ENCODE peak calls at places on chromosome 2, in five cellular contexts. One of them, this sample, is unnamed.

GRCh38 chr2:80496770-80497169 is 192.2 kb upstream of the LRRTM1 start:
- DNase-seq in GM12892: no peak
- DNase-seq in stomach: no peak
- DNase-seq in transverse colon: no peak
- DNase-seq in heart left ventricle: no peak
- DNase-seq in this sample: no peak

GRCh38 chr2:229084467-229084866 is 186.6 kb downstream of the PID1 start:
- DNase-seq in transverse colon: no peak
- DNase-seq in stomach: no peak
- DNase-seq in heart left ventricle: no peak
- DNase-seq in GM12892: no peak
- DNase-seq in this sample: no peak

GRCh38 chr2:70608373-70608772 is 54.7 kb upstream of the TGFA start:
- DNase-seq in stomach: no peak
- DNase-seq in heart left ventricle: no peak
- DNase-seq in transverse colon: no peak
- DNase-seq in GM12892: no peak
- DNase-seq in this sample: no peak

GRCh38 chr2:23828256-23828980 is 98.5 kb downstream of the ATAD2B start:
- DNase-seq in GM12892: no peak
- DNase-seq in heart left ventricle: no peak
- DNase-seq in transverse colon: no peak
- DNase-seq in stomach: no peak
- DNase-seq in this sample: no peak

GRCh38 chr2:50786345-50786744 is 245.6 kb downstream of the NRXN1 start:
- DNase-seq in GM12892: no peak
- DNase-seq in transverse colon: no peak
- DNase-seq in stomach: no peak
- DNase-seq in heart left ventricle: no peak
- DNase-seq in this sample: no peak

GRCh38 chr2:112482309-112483046 is 522 bp downstream of the TTL start:
- DNase-seq in heart left ventricle: peak; percentile 38
- DNase-seq in GM12892: peak; percentile 50
- DNase-seq in stomach: no peak
- DNase-seq in transverse colon: peak; percentile 30
- DNase-seq in this sample: no peak

GRCh38 chr2:68709421-68709911 is 25.1 kb upstream of the ARHGAP25 start:
- DNase-seq in heart left ventricle: no peak
- DNase-seq in stomach: no peak
- DNase-seq in transverse colon: no peak
- DNase-seq in GM12892: no peak
- DNase-seq in this sample: no peak

GRCh38 chr2:29398384-29399237 is 283.4 kb downstream of the CLIP4 start:
- DNase-seq in stomach: no peak
- DNase-seq in heart left ventricle: no peak
- DNase-seq in GM12892: no peak
- DNase-seq in transverse colon: no peak
- DNase-seq in this sample: no peak

GRCh38 chr2:121375621-121376159 is 90.7 kb upstream of the TFCP2L1 start:
- DNase-seq in heart left ventricle: no peak
- DNase-seq in GM12892: no peak
- DNase-seq in transverse colon: no peak
- DNase-seq in stomach: no peak
- DNase-seq in this sample: no peak

GRCh38 chr2:226934546-226935243 is 98.8 kb downstream of the RHBDD1 start:
- DNase-seq in GM12892: no peak
- DNase-seq in heart left ventricle: no peak
- DNase-seq in transverse colon: no peak
- DNase-seq in stomach: no peak
- DNase-seq in this sample: no peak

GRCh38 chr2:10028988-10029874 is 14.1 kb upstream of the KLF11 start:
- DNase-seq in stomach: no peak
- DNase-seq in heart left ventricle: peak; percentile 84
- DNase-seq in GM12892: peak; percentile 52
- DNase-seq in transverse colon: peak; percentile 64
- DNase-seq in this sample: no peak

GRCh38 chr2:44944102-44944951 is 2.8 kb downstream of the SIX3 start:
- DNase-seq in transverse colon: no peak
- DNase-seq in stomach: no peak
- DNase-seq in heart left ventricle: no peak
- DNase-seq in GM12892: no peak
- DNase-seq in this sample: no peak

DNA sequence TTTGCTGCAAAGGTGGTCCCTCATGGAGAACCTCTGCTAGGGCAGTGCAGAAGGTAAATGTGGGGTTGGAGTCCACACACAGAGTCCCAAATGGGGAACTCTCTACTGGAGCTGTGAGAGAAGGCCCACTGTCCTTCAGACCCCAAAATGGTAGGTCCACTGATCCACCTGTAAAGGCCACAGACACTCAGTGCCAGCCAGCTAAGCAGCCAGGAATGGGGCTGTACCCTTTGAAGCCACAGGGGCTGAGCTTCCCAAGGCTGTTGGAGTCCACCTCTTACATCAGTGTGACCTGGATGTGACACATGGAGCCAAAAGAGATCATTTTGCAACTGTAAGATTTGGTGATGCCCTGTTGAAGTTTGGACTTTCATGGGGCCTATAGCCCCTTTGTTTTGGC is 252.4 kb upstream of the GULP1 start:
- DNase-seq in heart left ventricle: no peak
- DNase-seq in GM12892: no peak
- DNase-seq in transverse colon: no peak
- DNase-seq in stomach: no peak
- DNase-seq in this sample: no peak
- TF ChIP-seq POLR2A in heart left ventricle: no peak
- TF ChIP-seq POLR2A in GM12892: no peak
- TF ChIP-seq POLR2A in transverse colon: no peak
- TF ChIP-seq POLR2A in stomach: no peak
- TF ChIP-seq POLR2A in this sample: no peak

DNA sequence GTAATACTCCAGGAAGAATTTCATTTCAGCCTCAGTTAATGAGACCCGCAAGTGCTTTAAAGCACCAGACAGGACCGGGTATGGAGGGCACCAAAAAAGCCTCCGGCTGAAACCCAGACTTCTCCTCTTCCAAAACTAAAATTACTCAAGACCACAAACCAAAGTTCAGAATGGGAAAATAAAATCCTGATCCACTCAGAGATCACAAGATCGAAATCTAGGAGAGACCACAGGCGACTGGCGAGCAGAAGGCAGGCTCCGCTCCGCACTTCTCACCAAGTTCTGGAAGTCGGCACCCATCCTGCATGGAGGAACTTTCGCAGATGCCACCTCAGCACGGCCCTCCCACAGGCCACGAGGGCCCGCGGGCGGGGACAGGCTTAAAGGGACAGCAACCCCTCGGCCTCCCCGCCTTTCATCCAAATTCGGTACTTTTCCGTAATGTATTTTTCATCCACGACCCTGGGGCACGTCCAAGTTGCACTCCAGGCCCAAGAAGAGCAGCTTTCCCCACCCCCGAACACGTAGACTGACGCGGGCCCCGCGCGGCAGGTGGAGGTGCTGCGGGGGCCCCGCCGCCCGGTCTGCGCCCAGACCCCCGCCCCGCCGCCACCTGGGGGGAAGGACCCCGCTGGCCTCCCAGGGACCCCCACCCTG is 43.7 kb downstream of the HDLBP start:
- DNase-seq in transverse colon: peak; percentile 86
- DNase-seq in GM12892: no peak
- DNase-seq in heart left ventricle: peak; percentile 91
- DNase-seq in stomach: peak; percentile 88
- DNase-seq in this sample: peak; percentile 80
- TF ChIP-seq POLR2A in transverse colon: no peak
- TF ChIP-seq POLR2A in GM12892: no peak
- TF ChIP-seq POLR2A in heart left ventricle: no peak
- TF ChIP-seq POLR2A in stomach: no peak
- TF ChIP-seq POLR2A in this sample: peak; percentile 54

DNA sequence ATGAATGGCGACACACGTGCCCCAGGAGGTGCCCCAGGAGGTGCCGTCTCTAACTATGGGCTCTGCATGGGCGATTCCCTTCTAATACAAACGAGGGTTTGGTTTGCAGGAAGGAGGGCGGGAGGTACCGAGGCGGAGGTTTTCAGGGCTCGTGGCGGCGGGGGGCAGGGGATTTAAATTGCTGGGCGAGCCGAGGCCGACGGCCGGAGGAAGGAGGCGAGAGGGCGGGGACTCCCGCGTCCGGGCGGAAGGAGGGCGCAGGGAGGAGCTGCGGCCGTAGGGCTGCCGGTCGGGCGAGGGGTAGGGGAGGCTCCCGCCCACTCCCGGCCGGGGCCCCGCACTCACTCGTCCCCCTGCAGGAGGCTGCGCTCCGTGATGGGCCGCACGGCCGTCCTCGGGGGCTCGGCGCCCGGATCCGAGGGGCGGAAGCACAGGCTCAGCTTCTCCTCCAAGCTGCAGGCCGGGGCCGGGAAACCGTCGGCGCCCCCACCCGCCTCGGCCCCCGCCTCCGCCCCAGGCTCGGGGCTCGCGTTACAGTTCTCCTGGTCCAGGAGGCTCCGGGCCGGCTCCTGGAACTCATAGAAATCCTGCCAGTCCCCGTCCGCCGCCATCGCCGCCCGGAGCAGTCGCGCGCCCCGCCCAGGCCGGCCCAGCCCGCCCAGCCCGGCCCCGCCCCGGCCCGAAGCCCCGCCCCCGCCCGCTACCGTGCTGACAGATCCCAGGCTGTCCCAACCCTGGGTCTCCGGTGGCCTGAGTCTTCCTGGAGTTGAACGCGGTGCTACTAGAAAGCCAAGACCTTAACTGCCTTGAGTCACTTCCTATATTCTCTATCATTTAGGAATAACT is at the start of gene FEZ2:
- DNase-seq in GM12892: peak; percentile 80
- DNase-seq in heart left ventricle: peak; percentile 82
- DNase-seq in transverse colon: peak; percentile 81
- DNase-seq in stomach: peak; percentile 75
- DNase-seq in this sample: peak; percentile 45
- TF ChIP-seq POLR2A in GM12892: peak; percentile 78
- TF ChIP-seq POLR2A in heart left ventricle: no peak
- TF ChIP-seq POLR2A in transverse colon: peak; percentile 51
- TF ChIP-seq POLR2A in stomach: no peak
- TF ChIP-seq POLR2A in this sample: no peak

GRCh38 chr2:102358496-102358895 is 2.9 kb downstream of the IL18R1 start:
- DNase-seq in stomach: no peak
- DNase-seq in heart left ventricle: no peak
- DNase-seq in GM12892: no peak
- DNase-seq in transverse colon: no peak
- DNase-seq in this sample: no peak
- TF ChIP-seq POLR2A in stomach: no peak
- TF ChIP-seq POLR2A in heart left ventricle: no peak
- TF ChIP-seq POLR2A in GM12892: no peak
- TF ChIP-seq POLR2A in transverse colon: no peak
- TF ChIP-seq POLR2A in this sample: no peak

DNA sequence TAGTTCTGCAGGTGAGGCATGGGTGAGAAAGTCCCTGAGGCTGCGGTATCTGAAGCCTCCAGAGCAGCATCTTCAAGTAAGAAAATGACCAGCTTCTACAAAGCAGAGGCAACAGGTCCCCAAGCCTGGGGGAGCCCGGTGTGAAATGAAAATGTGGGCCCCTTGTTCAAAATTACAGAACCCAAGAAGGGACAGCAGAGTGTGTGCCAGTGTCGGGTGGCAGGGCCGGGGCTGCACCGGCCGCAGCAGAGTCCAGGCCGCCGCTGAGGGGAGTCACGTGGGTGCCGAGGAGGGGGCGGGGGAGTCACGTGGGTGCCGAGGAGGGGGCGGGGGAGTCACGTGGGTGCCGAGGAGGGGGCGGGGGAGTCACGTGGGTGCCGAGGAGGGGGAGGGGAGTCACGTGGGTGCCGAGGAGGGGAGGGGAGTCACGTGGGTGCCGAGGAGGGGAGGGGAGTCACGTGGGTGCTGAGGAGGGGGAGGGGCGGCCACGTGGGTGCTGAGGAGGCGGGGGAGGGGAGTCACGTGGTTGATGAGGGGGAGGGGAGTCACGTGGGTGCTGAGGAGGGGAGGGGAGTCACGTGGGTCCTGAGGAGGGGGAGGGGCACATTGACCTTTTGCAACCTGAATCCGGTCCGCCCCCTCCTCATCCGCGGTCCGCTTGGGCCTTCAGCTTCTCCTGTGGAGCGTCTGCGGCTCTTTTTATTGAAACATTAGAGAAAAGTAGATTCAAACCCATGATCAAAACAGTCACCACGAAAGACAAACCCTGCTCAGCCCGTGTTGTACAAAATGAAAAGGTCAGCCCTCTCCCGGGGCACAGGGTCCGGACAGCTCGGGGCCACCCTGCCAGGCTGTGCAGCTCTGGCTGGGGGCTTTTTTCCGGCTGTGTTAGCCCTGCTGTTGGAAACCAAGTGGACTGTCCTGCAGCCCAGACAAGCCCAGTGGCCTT is 10.4 kb downstream of the COLEC11 start:
- DNase-seq in transverse colon: no peak
- DNase-seq in GM12892: no peak
- DNase-seq in heart left ventricle: peak; percentile 53
- DNase-seq in stomach: no peak
- DNase-seq in this sample: no peak
- TF ChIP-seq POLR2A in transverse colon: no peak
- TF ChIP-seq POLR2A in GM12892: no peak
- TF ChIP-seq POLR2A in heart left ventricle: no peak
- TF ChIP-seq POLR2A in stomach: no peak
- TF ChIP-seq POLR2A in this sample: peak; percentile 9

GRCh38 chr2:240434728-240435456 is 571 bp upstream of the GPC1 start:
- DNase-seq in stomach: peak; percentile 93
- DNase-seq in heart left ventricle: peak; percentile 96
- DNase-seq in transverse colon: peak; percentile 91
- DNase-seq in GM12892: peak; percentile 90
- DNase-seq in this sample: peak; percentile 89

GRCh38 chr2:240433973-240434727 is 1.3 kb upstream of the GPC1 start:
- DNase-seq in stomach: no peak
- DNase-seq in GM12892: no peak
- DNase-seq in heart left ventricle: peak; percentile 26
- DNase-seq in transverse colon: peak; percentile 39
- DNase-seq in this sample: no peak

GRCh38 chr2:240435955-240436625 is 627 bp downstream of the GPC1 start:
- DNase-seq in stomach: no peak
- DNase-seq in GM12892: no peak
- DNase-seq in transverse colon: no peak
- DNase-seq in heart left ventricle: peak; percentile 53
- DNase-seq in this sample: no peak

GRCh38 chr2:240436626-240437180 is 1.2 kb downstream of the GPC1 start:
- DNase-seq in heart left ventricle: peak; percentile 47
- DNase-seq in transverse colon: no peak
- DNase-seq in GM12892: no peak
- DNase-seq in stomach: no peak
- DNase-seq in this sample: no peak

DNA sequence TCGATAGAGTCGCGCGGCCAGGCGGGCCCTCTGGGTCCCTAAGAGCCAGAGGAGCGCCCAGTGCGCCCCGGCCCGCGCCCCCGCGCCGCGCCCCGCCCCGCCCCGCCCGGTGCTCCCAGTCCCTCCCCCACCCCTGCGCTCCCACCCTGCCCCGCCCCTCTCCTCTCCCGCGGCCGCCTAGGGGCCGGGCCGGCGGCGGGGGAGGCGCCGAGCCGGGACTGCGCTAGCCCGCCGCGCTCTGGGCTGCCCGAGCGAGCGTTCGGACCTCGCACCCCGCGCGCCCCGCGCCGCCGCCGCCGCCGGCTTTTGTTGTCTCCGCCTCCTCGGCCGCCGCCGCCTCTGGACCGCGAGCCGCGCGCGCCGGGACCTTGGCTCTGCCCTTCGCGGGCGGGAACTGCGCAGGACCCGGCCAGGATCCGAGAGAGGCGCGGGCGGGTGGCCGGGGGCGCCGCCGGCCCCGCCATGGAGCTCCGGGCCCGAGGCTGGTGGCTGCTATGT is at the start of gene GPC1:
- DNase-seq in GM12892: no peak
- DNase-seq in heart left ventricle: peak; percentile 81
- DNase-seq in stomach: peak; percentile 74
- DNase-seq in transverse colon: peak; percentile 69
- DNase-seq in this sample: peak; percentile 39
- TF ChIP-seq POLR2A in GM12892: no peak
- TF ChIP-seq POLR2A in heart left ventricle: no peak
- TF ChIP-seq POLR2A in stomach: no peak
- TF ChIP-seq POLR2A in transverse colon: no peak
- TF ChIP-seq POLR2A in this sample: peak; percentile 64

GRCh38 chr2:120287183-120288015 is 34.7 kb downstream of the RALB start:
- DNase-seq in transverse colon: no peak
- DNase-seq in stomach: no peak
- DNase-seq in GM12892: peak; percentile 46
- DNase-seq in heart left ventricle: no peak
- DNase-seq in this sample: no peak
- TF ChIP-seq POLR2A in transverse colon: no peak
- TF ChIP-seq POLR2A in stomach: no peak
- TF ChIP-seq POLR2A in GM12892: peak; percentile 57
- TF ChIP-seq POLR2A in heart left ventricle: no peak
- TF ChIP-seq POLR2A in this sample: no peak